ENCODE peak calls at places on chromosomes 3 and 15, in five cellular contexts. One of them, this sample, is unnamed.

GRCh38 chr3:78820497-78820896 is 947.3 kb downstream of the ROBO1 start:
- DNase-seq in endothelial cell of umbilical vein: no peak
- DNase-seq in heart right ventricle: no peak
- DNase-seq in CD8-positive, alpha-beta memory T cell: no peak
- DNase-seq in pancreas: no peak
- DNase-seq in this sample: no peak

GRCh38 chr3:158347966-158348365 is 223.0 kb upstream of the MLF1 start:
- DNase-seq in endothelial cell of umbilical vein: peak; percentile 9
- DNase-seq in heart right ventricle: no peak
- DNase-seq in CD8-positive, alpha-beta memory T cell: no peak
- DNase-seq in pancreas: no peak
- DNase-seq in this sample: no peak

GRCh38 chr3:73503781-73504180 is 121.0 kb downstream of the PDZRN3 start:
- DNase-seq in endothelial cell of umbilical vein: no peak
- DNase-seq in heart right ventricle: no peak
- DNase-seq in CD8-positive, alpha-beta memory T cell: no peak
- DNase-seq in pancreas: no peak
- DNase-seq in this sample: no peak

GRCh38 chr15:59549826-59550225 is 61.8 kb upstream of the GCNT3 start:
- DNase-seq in endothelial cell of umbilical vein: no peak
- DNase-seq in heart right ventricle: no peak
- DNase-seq in CD8-positive, alpha-beta memory T cell: no peak
- DNase-seq in pancreas: no peak
- DNase-seq in this sample: no peak

GRCh38 chr3:187066228-187066995 is 72.9 kb downstream of the RPL39L start:
- DNase-seq in endothelial cell of umbilical vein: peak; percentile 49
- DNase-seq in heart right ventricle: peak; percentile 34
- DNase-seq in CD8-positive, alpha-beta memory T cell: peak; percentile 43
- DNase-seq in pancreas: no peak
- DNase-seq in this sample: peak; percentile 59

GRCh38 chr3:155704041-155704440 is 40.8 kb downstream of the PLCH1 start:
- DNase-seq in endothelial cell of umbilical vein: no peak
- DNase-seq in heart right ventricle: no peak
- DNase-seq in CD8-positive, alpha-beta memory T cell: no peak
- DNase-seq in pancreas: no peak
- DNase-seq in this sample: no peak

GRCh38 chr3:53232641-53233377 is 23.0 kb downstream of the TKT start:
- DNase-seq in endothelial cell of umbilical vein: no peak
- DNase-seq in heart right ventricle: no peak
- DNase-seq in CD8-positive, alpha-beta memory T cell: no peak
- DNase-seq in pancreas: no peak
- DNase-seq in this sample: no peak

GRCh38 chr15:51321316-51321715 is 17.1 kb downstream of the CYP19A1 start:
- DNase-seq in endothelial cell of umbilical vein: no peak
- DNase-seq in heart right ventricle: no peak
- DNase-seq in CD8-positive, alpha-beta memory T cell: no peak
- DNase-seq in pancreas: no peak
- DNase-seq in this sample: no peak

GRCh38 chr3:54134713-54135112 is 12.4 kb downstream of the CACNA2D3 start:
- DNase-seq in endothelial cell of umbilical vein: no peak
- DNase-seq in heart right ventricle: no peak
- DNase-seq in CD8-positive, alpha-beta memory T cell: no peak
- DNase-seq in pancreas: no peak
- DNase-seq in this sample: no peak

GRCh38 chr3:129231331-129232119 is 17.9 kb upstream of the COPG1 start:
- DNase-seq in endothelial cell of umbilical vein: no peak
- DNase-seq in heart right ventricle: no peak
- DNase-seq in CD8-positive, alpha-beta memory T cell: no peak
- DNase-seq in pancreas: no peak
- DNase-seq in this sample: no peak

GRCh38 chr3:94433811-94434210 is 370.9 kb downstream of the NSUN3 start:
- DNase-seq in endothelial cell of umbilical vein: peak; percentile 75
- DNase-seq in heart right ventricle: no peak
- DNase-seq in CD8-positive, alpha-beta memory T cell: no peak
- DNase-seq in pancreas: no peak
- DNase-seq in this sample: no peak

GRCh38 chr3:126157083-126157768 is 23.2 kb downstream of the ALDH1L1 start:
- DNase-seq in endothelial cell of umbilical vein: no peak
- DNase-seq in heart right ventricle: no peak
- DNase-seq in CD8-positive, alpha-beta memory T cell: no peak
- DNase-seq in pancreas: no peak
- DNase-seq in this sample: no peak

GRCh38 chr3:61530355-61530754 is 31.0 kb upstream of the PTPRG start:
- DNase-seq in endothelial cell of umbilical vein: peak; percentile 51
- DNase-seq in heart right ventricle: peak; percentile 23
- DNase-seq in CD8-positive, alpha-beta memory T cell: no peak
- DNase-seq in pancreas: no peak
- DNase-seq in this sample: no peak

GRCh38 chr15:20351448-20351961 is 190.1 kb downstream of the GOLGA6L6 start:
- DNase-seq in endothelial cell of umbilical vein: no peak
- DNase-seq in heart right ventricle: no peak
- DNase-seq in CD8-positive, alpha-beta memory T cell: no peak
- DNase-seq in pancreas: no peak
- DNase-seq in this sample: no peak

GRCh38 chr3:9942164-9942563 is 8.5 kb downstream of the CRELD1 start:
- DNase-seq in endothelial cell of umbilical vein: no peak
- DNase-seq in heart right ventricle: no peak
- DNase-seq in CD8-positive, alpha-beta memory T cell: no peak
- DNase-seq in pancreas: no peak
- DNase-seq in this sample: no peak

GRCh38 chr3:156416846-156417581 is 137.9 kb downstream of the SSR3 start:
- DNase-seq in endothelial cell of umbilical vein: no peak
- DNase-seq in heart right ventricle: no peak
- DNase-seq in CD8-positive, alpha-beta memory T cell: no peak
- DNase-seq in pancreas: no peak
- DNase-seq in this sample: no peak

GRCh38 chr3:4859788-4860187 is 119.4 kb upstream of the BHLHE40 start:
- DNase-seq in endothelial cell of umbilical vein: no peak
- DNase-seq in heart right ventricle: no peak
- DNase-seq in CD8-positive, alpha-beta memory T cell: no peak
- DNase-seq in pancreas: no peak
- DNase-seq in this sample: no peak

GRCh38 chr3:97952872-97953271 is 19.4 kb downstream of the RIOX2 start:
- DNase-seq in endothelial cell of umbilical vein: no peak
- DNase-seq in heart right ventricle: no peak
- DNase-seq in CD8-positive, alpha-beta memory T cell: no peak
- DNase-seq in pancreas: no peak
- DNase-seq in this sample: no peak

GRCh38 chr15:91318976-91319714 is 219.1 kb downstream of the SV2B start:
- DNase-seq in endothelial cell of umbilical vein: no peak
- DNase-seq in heart right ventricle: no peak
- DNase-seq in CD8-positive, alpha-beta memory T cell: no peak
- DNase-seq in pancreas: no peak
- DNase-seq in this sample: no peak

GRCh38 chr15:39365161-39365560 is 215.7 kb upstream of the THBS1 start:
- DNase-seq in endothelial cell of umbilical vein: peak; percentile 95
- DNase-seq in heart right ventricle: no peak
- DNase-seq in CD8-positive, alpha-beta memory T cell: no peak
- DNase-seq in pancreas: no peak
- DNase-seq in this sample: no peak

GRCh38 chr3:138360272-138361192 is 12.2 kb downstream of the MRAS start:
- DNase-seq in endothelial cell of umbilical vein: no peak
- DNase-seq in heart right ventricle: peak; percentile 73
- DNase-seq in CD8-positive, alpha-beta memory T cell: no peak
- DNase-seq in pancreas: no peak
- DNase-seq in this sample: no peak

GRCh38 chr3:45841380-45841700 is 579 bp downstream of the LZTFL1 start:
- DNase-seq in endothelial cell of umbilical vein: peak; percentile 41
- DNase-seq in heart right ventricle: no peak
- DNase-seq in CD8-positive, alpha-beta memory T cell: no peak
- DNase-seq in pancreas: no peak
- DNase-seq in this sample: no peak

GRCh38 chr3:47512416-47513124 is 942 bp downstream of the ELP6 start:
- DNase-seq in endothelial cell of umbilical vein: peak; percentile 56
- DNase-seq in heart right ventricle: peak; percentile 10
- DNase-seq in CD8-positive, alpha-beta memory T cell: no peak
- DNase-seq in pancreas: peak; percentile 30
- DNase-seq in this sample: no peak

GRCh38 chr3:157436583-157437300 is at the start of gene PTX3:
- DNase-seq in endothelial cell of umbilical vein: peak; percentile 85
- DNase-seq in heart right ventricle: peak; percentile 13
- DNase-seq in CD8-positive, alpha-beta memory T cell: no peak
- DNase-seq in pancreas: peak; percentile 34
- DNase-seq in this sample: no peak

GRCh38 chr3:6528951-6529350 is 332.0 kb upstream of the GRM7 start:
- DNase-seq in endothelial cell of umbilical vein: no peak
- DNase-seq in heart right ventricle: no peak
- DNase-seq in CD8-positive, alpha-beta memory T cell: no peak
- DNase-seq in pancreas: no peak
- DNase-seq in this sample: no peak
- H3K9me3 ChIP-seq in endothelial cell of umbilical vein: no peaks in the 10 kb centered on the region
- H3K9me3 ChIP-seq in heart right ventricle: no peaks in the 10 kb centered on the region
- H3K9me3 ChIP-seq in CD8-positive, alpha-beta memory T cell: no peaks in the 10 kb centered on the region
- H3K9me3 ChIP-seq in pancreas: no peaks in the 10 kb centered on the region
- H3K9me3 ChIP-seq in this sample: no peaks in the 10 kb centered on the region

GRCh38 chr15:66715736-66716667 is 14.0 kb downstream of the SMAD6 start:
- DNase-seq in endothelial cell of umbilical vein: no peak
- DNase-seq in heart right ventricle: no peak
- DNase-seq in CD8-positive, alpha-beta memory T cell: no peak
- DNase-seq in pancreas: no peak
- DNase-seq in this sample: no peak

GRCh38 chr15:66713843-66714508 is 11.9 kb downstream of the SMAD6 start:
- DNase-seq in endothelial cell of umbilical vein: no peak
- DNase-seq in heart right ventricle: no peak
- DNase-seq in CD8-positive, alpha-beta memory T cell: no peak
- DNase-seq in pancreas: no peak
- DNase-seq in this sample: no peak

GRCh38 chr15:66716668-66717025 is 14.6 kb downstream of the SMAD6 start:
- DNase-seq in endothelial cell of umbilical vein: no peak
- DNase-seq in heart right ventricle: no peak
- DNase-seq in CD8-positive, alpha-beta memory T cell: no peak
- DNase-seq in pancreas: no peak
- DNase-seq in this sample: no peak

GRCh38 chr15:66715181-66715624 is 13.2 kb downstream of the SMAD6 start:
- DNase-seq in endothelial cell of umbilical vein: no peak
- DNase-seq in heart right ventricle: no peak
- DNase-seq in CD8-positive, alpha-beta memory T cell: no peak
- DNase-seq in pancreas: no peak
- DNase-seq in this sample: no peak

DNA sequence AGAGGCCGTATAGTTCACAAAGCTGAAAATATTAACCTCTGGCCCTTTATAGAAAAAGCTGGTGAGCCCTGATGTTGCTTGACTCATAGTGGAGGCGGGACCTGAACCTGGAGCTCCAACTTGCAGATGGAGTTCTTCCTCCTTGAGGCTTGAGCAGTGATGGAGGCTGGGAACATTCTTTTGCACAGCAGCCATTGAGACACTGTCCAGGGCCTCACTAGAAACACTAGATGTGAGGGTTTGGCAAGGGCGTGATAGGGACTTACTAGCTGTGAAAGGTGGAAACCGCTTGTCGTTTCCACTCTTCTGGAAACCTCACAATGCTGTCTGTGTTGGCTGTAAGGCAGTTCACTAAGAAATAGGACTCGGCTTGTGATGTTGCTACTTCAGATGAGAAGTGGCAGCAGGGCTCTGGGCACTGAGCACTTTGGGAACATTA is 12.5 kb downstream of the SMAD6 start:
- DNase-seq in endothelial cell of umbilical vein: peak; percentile 34
- DNase-seq in heart right ventricle: no peak
- DNase-seq in CD8-positive, alpha-beta memory T cell: no peak
- DNase-seq in pancreas: no peak
- DNase-seq in this sample: no peak
- H3K4me1 ChIP-seq in endothelial cell of umbilical vein: peaks cover 36% of the 10 kb centered on the region
- H3K4me1 ChIP-seq in heart right ventricle: peaks cover 56% of the 10 kb centered on the region
- H3K4me1 ChIP-seq in CD8-positive, alpha-beta memory T cell: no peaks in the 10 kb centered on the region
- H3K4me1 ChIP-seq in pancreas: peaks cover 16% of the 10 kb centered on the region
- H3K4me1 ChIP-seq in this sample: no peaks in the 10 kb centered on the region

GRCh38 chr3:27718459-27718858 is 3.7 kb downstream of the EOMES start:
- DNase-seq in endothelial cell of umbilical vein: no peak
- DNase-seq in heart right ventricle: no peak
- DNase-seq in CD8-positive, alpha-beta memory T cell: no peak
- DNase-seq in pancreas: no peak
- DNase-seq in this sample: no peak

GRCh38 chr3:27720899-27721716 is 1.0 kb downstream of the EOMES start:
- DNase-seq in endothelial cell of umbilical vein: no peak
- DNase-seq in heart right ventricle: no peak
- DNase-seq in CD8-positive, alpha-beta memory T cell: no peak
- DNase-seq in pancreas: no peak
- DNase-seq in this sample: no peak

GRCh38 chr3:27717200-27717852 is 4.8 kb downstream of the EOMES start:
- DNase-seq in endothelial cell of umbilical vein: no peak
- DNase-seq in heart right ventricle: no peak
- DNase-seq in CD8-positive, alpha-beta memory T cell: no peak
- DNase-seq in pancreas: no peak
- DNase-seq in this sample: no peak

GRCh38 chr3:27720029-27720518 is 2.0 kb downstream of the EOMES start:
- DNase-seq in endothelial cell of umbilical vein: no peak
- DNase-seq in heart right ventricle: no peak
- DNase-seq in CD8-positive, alpha-beta memory T cell: peak; percentile 29
- DNase-seq in pancreas: no peak
- DNase-seq in this sample: no peak

DNA sequence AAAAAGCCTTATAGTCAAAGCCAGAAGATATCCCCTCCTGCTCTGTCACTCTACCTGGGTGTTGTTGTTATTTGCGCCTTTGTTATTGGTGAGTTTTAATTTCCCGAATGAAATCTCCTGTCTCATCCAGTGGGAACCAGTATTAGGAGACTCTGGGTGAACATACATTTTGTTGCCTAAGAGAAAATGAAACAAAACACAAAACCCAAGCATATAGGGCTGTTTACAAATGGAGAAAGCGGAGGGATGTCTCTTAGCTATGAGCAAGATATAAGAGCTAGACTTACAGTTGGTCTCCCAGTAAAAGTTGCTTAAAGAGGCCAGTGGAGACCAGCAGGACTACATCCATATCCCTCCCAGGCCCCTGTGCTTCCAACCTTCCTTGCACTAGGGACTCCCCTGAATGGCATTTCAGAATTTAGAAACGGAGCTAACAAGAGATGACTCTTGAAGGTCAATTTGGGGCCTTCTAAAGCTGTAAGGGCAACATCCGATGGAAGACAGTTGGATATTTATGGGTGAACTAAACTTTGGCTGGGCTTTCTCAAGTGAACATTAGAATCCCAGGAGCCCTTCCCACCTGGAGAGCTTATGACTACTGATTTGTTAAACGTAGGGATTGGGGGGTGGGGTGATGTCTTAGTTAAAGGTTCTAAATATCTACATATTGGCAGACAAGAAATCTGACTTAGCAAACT is 2.7 kb downstream of the EOMES start:
- DNase-seq in endothelial cell of umbilical vein: no peak
- DNase-seq in heart right ventricle: no peak
- DNase-seq in CD8-positive, alpha-beta memory T cell: no peak
- DNase-seq in pancreas: no peak
- DNase-seq in this sample: no peak
- H3K9me3 ChIP-seq in endothelial cell of umbilical vein: no peaks in the 10 kb centered on the region
- H3K9me3 ChIP-seq in heart right ventricle: no peaks in the 10 kb centered on the region
- H3K9me3 ChIP-seq in CD8-positive, alpha-beta memory T cell: no peaks in the 10 kb centered on the region
- H3K9me3 ChIP-seq in pancreas: no peaks in the 10 kb centered on the region
- H3K9me3 ChIP-seq in this sample: no peaks in the 10 kb centered on the region

GRCh38 chr3:112119686-112120484 is 13.2 kb downstream of the GCSAM start:
- DNase-seq in endothelial cell of umbilical vein: no peak
- DNase-seq in heart right ventricle: no peak
- DNase-seq in CD8-positive, alpha-beta memory T cell: no peak
- DNase-seq in pancreas: no peak
- DNase-seq in this sample: no peak
- H3K4me1 ChIP-seq in endothelial cell of umbilical vein: peaks cover 7% of the 10 kb centered on the region
- H3K4me1 ChIP-seq in heart right ventricle: peaks cover 16% of the 10 kb centered on the region
- H3K4me1 ChIP-seq in CD8-positive, alpha-beta memory T cell: peaks cover 27% of the 10 kb centered on the region
- H3K4me1 ChIP-seq in pancreas: peaks cover 14% of the 10 kb centered on the region
- H3K4me1 ChIP-seq in this sample: peaks cover 4% of the 10 kb centered on the region

GRCh38 chr3:27726240-27726639 is 4.1 kb upstream of the EOMES start:
- DNase-seq in endothelial cell of umbilical vein: no peak
- DNase-seq in heart right ventricle: no peak
- DNase-seq in CD8-positive, alpha-beta memory T cell: no peak
- DNase-seq in pancreas: no peak
- DNase-seq in this sample: no peak
- H3K9me3 ChIP-seq in endothelial cell of umbilical vein: no peaks in the 10 kb centered on the region
- H3K9me3 ChIP-seq in heart right ventricle: no peaks in the 10 kb centered on the region
- H3K9me3 ChIP-seq in CD8-positive, alpha-beta memory T cell: no peaks in the 10 kb centered on the region
- H3K9me3 ChIP-seq in pancreas: no peaks in the 10 kb centered on the region
- H3K9me3 ChIP-seq in this sample: no peaks in the 10 kb centered on the region